ENCODE peak calls at places on chromosomes 16 and 17, in five cellular contexts. T is lower lobe of right lung; D is CD4-positive, alpha-beta memory T cell; R is colonic mucosa; G is PC-9. I is an unnamed sample.

GRCh38 chr16:76614255-76614654 is 337.1 kb downstream of the CNTNAP4 start:
- DNase-seq in D (no peak), G (no peak), R (no peak), T (no peak), I (no peak)

GRCh38 chr17:59607817-59608403 is 11.8 kb upstream of the CLTC start:
- DNase-seq in D (no peak), G (no peak), R (peak; percentile 32), T (no peak), I (no peak)

GRCh38 chr16:29675811-29676643 is 3.0 kb upstream of the QPRT start:
- DNase-seq in G (no peak), T (no peak), D (peak; percentile 21), R (no peak), I (no peak)

GRCh38 chr17:2982854-2983636 is 80.4 kb downstream of the OR1D5 start:
- DNase-seq in R (peak; percentile 49), D (no peak), G (no peak), T (peak; percentile 63), I (peak; percentile 59)

GRCh38 chr17:245020-245419 is 63.6 kb upstream of the DOC2B start:
- DNase-seq in R (no peak), T (no peak), D (no peak), G (no peak), I (no peak)

GRCh38 chr16:17125671-17126070 is 345.1 kb downstream of the XYLT1 start:
- DNase-seq in G (no peak), T (no peak), D (no peak), R (no peak), I (no peak)

GRCh38 chr16:57128787-57129389 is 36.5 kb downstream of the CPNE2 start:
- DNase-seq in T (no peak), R (no peak), G (no peak), D (peak; percentile 28), I (no peak)

GRCh38 chr16:63625141-63625540 is 1496.7 kb downstream of the CDH11 start:
- DNase-seq in R (no peak), G (no peak), T (no peak), D (no peak), I (no peak)

GRCh38 chr17:1154704-1155103 is 25.1 kb downstream of the ABR start:
- DNase-seq in T (no peak), D (no peak), G (no peak), R (no peak), I (no peak)

GRCh38 chr16:30142672-30143346 is 19.8 kb upstream of the MAPK3 start:
- DNase-seq in R (no peak), T (no peak), G (peak; percentile 34), D (peak; percentile 48), I (no peak)

GRCh38 chr17:81511550-81511799 is 1.1 kb downstream of the ACTG1 start:
- DNase-seq in D (no peak), T (no peak), R (no peak), G (no peak), I (no peak)

GRCh38 chr17:40490289-40490853 is 11.1 kb downstream of the TNS4 start:
- DNase-seq in G (peak; percentile 57), T (no peak), D (no peak), R (peak; percentile 74), I (no peak)

GRCh38 chr17:7886227-7887037 is 2.2 kb upstream of the CHD3 start:
- DNase-seq in G (peak; percentile 30), D (peak; percentile 63), T (no peak), R (peak; percentile 65), I (no peak)

DNA sequence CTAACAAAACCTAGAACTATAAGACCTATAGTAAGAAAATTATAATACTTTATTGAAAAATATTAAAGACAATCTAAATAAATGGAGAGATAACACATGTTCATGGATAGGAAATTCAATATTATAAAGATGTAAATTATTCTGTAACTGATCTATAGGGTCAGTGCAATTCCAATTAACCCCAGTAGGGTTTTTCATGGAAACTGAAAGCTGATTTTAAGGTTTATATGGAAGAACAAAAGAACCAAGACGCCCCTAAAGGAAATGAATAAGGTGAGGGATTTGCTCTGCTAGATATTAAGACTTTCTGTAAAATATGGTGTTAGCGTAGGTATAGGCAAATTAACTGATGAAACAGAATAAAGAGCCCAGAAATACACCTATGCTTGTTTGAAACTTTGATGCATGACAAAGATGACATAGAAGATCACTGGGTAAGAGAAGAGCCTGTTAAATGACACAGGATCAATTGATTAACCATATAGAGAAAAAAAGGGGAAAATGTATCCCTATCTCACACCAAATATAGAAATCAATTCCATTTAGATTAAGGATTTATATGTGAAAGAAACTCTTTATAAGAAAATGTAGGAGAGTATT is 3.0 kb downstream of the ICAM2 start:
- DNase-seq in G (no peak), T (no peak), D (no peak), R (no peak), I (no peak)
- H3K36me3 ChIP-seq in G (no peaks in the 10 kb centered on the region), T (no peaks in the 10 kb centered on the region), D (no peaks in the 10 kb centered on the region), R (no peaks in the 10 kb centered on the region), I (no peaks in the 10 kb centered on the region)

GRCh38 chr17:74324521-74324920 is 1.5 kb upstream of the KIF19 start:
- DNase-seq in D (no peak), G (no peak), R (no peak), T (no peak), I (no peak)

GRCh38 chr17:74325376-74325742 is 667 bp upstream of the KIF19 start:
- DNase-seq in G (no peak), T (no peak), D (no peak), R (no peak), I (no peak)

GRCh38 chr17:74325743-74326379 is at the start of gene KIF19:
- DNase-seq in T (peak; percentile 55), R (peak; percentile 36), D (peak; percentile 48), G (no peak), I (no peak)

GRCh38 chr17:74328487-74328886 is 2.5 kb downstream of the KIF19 start:
- DNase-seq in G (no peak), D (no peak), R (no peak), T (no peak), I (no peak)

GRCh38 chr17:74326506-74326905 is 480 bp downstream of the KIF19 start:
- DNase-seq in R (no peak), T (no peak), G (no peak), D (no peak), I (no peak)
- H3K4me3 ChIP-seq in R (peak overlapping the region; percentile 27), T (peak overlapping the region; percentile 46), G (no peak overlapping the region), D (peak overlapping the region; percentile 36), I (no peak overlapping the region)

GRCh38 chr17:49603238-49603637 is 27.6 kb downstream of the NXPH3 start:
- DNase-seq in T (no peak), D (no peak), R (no peak), G (no peak), I (no peak)

GRCh38 chr17:49600949-49601348 is 25.3 kb downstream of the NXPH3 start:
- DNase-seq in G (no peak), D (no peak), T (no peak), R (no peak), I (no peak)

GRCh38 chr17:49602783-49603182 is 27.1 kb downstream of the NXPH3 start:
- DNase-seq in R (no peak), D (no peak), T (no peak), G (no peak), I (no peak)

GRCh38 chr17:49604314-49604869 is 28.7 kb downstream of the NXPH3 start:
- DNase-seq in D (no peak), R (no peak), T (no peak), G (no peak), I (no peak)

DNA sequence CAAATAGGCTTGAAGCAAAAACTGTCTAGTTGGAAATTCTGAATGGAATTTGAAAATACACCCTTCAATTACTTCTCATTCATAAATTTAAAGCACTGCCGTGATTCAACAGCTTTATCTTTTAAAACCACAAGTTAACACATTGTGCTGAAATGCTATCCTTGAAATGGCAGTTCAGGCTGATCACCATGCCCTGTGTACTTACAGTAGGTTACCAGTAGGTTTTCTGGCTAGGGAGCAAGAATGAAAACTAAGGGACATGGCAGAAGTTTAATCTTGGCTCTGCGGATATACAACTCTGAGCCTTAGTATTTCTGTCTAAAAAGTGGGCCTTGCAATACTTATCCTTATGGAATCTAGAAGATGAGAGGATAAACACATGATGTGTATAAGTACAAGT is 28.0 kb downstream of the NXPH3 start:
- DNase-seq in D (no peak), R (no peak), T (no peak), G (no peak), I (no peak)
- H3K36me3 ChIP-seq in D (peaks cover 71% of the 10 kb centered on the region), R (no peaks in the 10 kb centered on the region), T (peaks cover 97% of the 10 kb centered on the region), G (peaks cover 29% of the 10 kb centered on the region), I (peaks cover 6% of the 10 kb centered on the region)

GRCh38 chr16:72308396-72308795 is 136.4 kb upstream of the PMFBP1 start:
- DNase-seq in D (no peak), R (no peak), G (no peak), T (no peak), I (no peak)

GRCh38 chr16:72309001-72309400 is 137.0 kb upstream of the PMFBP1 start:
- DNase-seq in G (no peak), R (no peak), D (no peak), T (no peak), I (no peak)

GRCh38 chr16:72313903-72314302 is 141.9 kb upstream of the PMFBP1 start:
- DNase-seq in R (no peak), G (no peak), D (no peak), T (no peak), I (no peak)

GRCh38 chr16:72311426-72311825 is 139.5 kb upstream of the PMFBP1 start:
- DNase-seq in G (no peak), D (no peak), T (no peak), R (no peak), I (no peak)

GRCh38 chr16:72312862-72313261 is 140.9 kb upstream of the PMFBP1 start:
- DNase-seq in R (no peak), G (no peak), T (no peak), D (no peak), I (peak; percentile 33)
- H3K4me3 ChIP-seq in R (no peak overlapping the region), G (no peak overlapping the region), T (no peak overlapping the region), D (no peak overlapping the region), I (no peak overlapping the region)

GRCh38 chr16:89999831-90000574 is 19.3 kb downstream of the DBNDD1 start:
- DNase-seq in D (no peak), G (no peak), R (no peak), T (no peak), I (no peak)
- H3K36me3 ChIP-seq in D (peaks cover 9% of the 10 kb centered on the region), G (peaks cover 6% of the 10 kb centered on the region), R (no peaks in the 10 kb centered on the region), T (peaks cover 30% of the 10 kb centered on the region), I (peaks cover 6% of the 10 kb centered on the region)

GRCh38 chr17:58326609-58327341 is 1.8 kb downstream of the TSPOAP1 start:
- DNase-seq in R (no peak), T (peak; percentile 34), D (no peak), G (no peak), I (no peak)

GRCh38 chr17:58327363-58328194 is 1.0 kb downstream of the TSPOAP1 start:
- DNase-seq in D (no peak), T (peak; percentile 55), G (no peak), R (no peak), I (no peak)

GRCh38 chr17:58329808-58330543 is 1.4 kb upstream of the TSPOAP1 start:
- DNase-seq in G (no peak), T (peak; percentile 5), D (peak; percentile 41), R (no peak), I (no peak)

GRCh38 chr17:58329035-58329807 is 626 bp upstream of the TSPOAP1 start:
- DNase-seq in D (peak; percentile 73), T (peak; percentile 78), G (no peak), R (no peak), I (no peak)

GRCh38 chr17:58328195-58329034 is at the start of gene TSPOAP1:
- DNase-seq in T (peak; percentile 63), D (peak; percentile 59), G (no peak), R (no peak), I (no peak)
- H3K4me3 ChIP-seq in T (peak within 1 kb of the TSS; percentile 66), D (peak within 1 kb of the TSS; percentile 82), G (no peak within 1 kb of the TSS), R (no peak within 1 kb of the TSS), I (no peak within 1 kb of the TSS)

I was measured in BJ.